ENCODE peak calls at places on chromosomes 13 and 19, in five cellular contexts. E is left cardiac atrium; V is activated CD4-positive, alpha-beta T cell treated with anti-CD3 and anti-CD28 coated beads, Interleukin-2, amount 10 ng/mL, durations not matched to agents 7 days and 5 days; D is GF-D8; N is T-cell. K is an unnamed sample.

GRCh38 chr19:40147693-40148347 is 43.4 kb upstream of the MAP3K10 start:
- DNase-seq in E (no peak), V (no peak), D (no peak), N (no peak), K (no peak)

GRCh38 chr13:99498304-99499161 is 2.7 kb upstream of the TM9SF2 start:
- DNase-seq in E (peak), V (peak), D (peak), N (peak), K (peak)

GRCh38 chr13:91292630-91293221 is 54.8 kb upstream of the MIR17HG start:
- DNase-seq in E (no peak), V (no peak), D (no peak), N (no peak), K (no peak)

GRCh38 chr19:52735734-52736133 is 890 bp upstream of the ZNF611 start:
- DNase-seq in E (peak), V (no peak), D (no peak), N (no peak), K (peak)

GRCh38 chr13:78382946-78383542 is 220.3 kb downstream of the POU4F1 start:
- DNase-seq in E (no peak), V (no peak), D (no peak), N (no peak), K (no peak)

GRCh38 chr19:55152017-55152416 is 3.0 kb upstream of the TNNT1 start:
- DNase-seq in E (no peak), V (no peak), D (peak), N (no peak), K (no peak)

GRCh38 chr19:4375620-4376228 is 24.6 kb downstream of the SH3GL1 start:
- DNase-seq in E (no peak), V (no peak), D (peak), N (no peak), K (peak)

GRCh38 chr19:46386996-46387712 is 26.2 kb downstream of the CCDC8 start:
- DNase-seq in E (no peak), V (no peak), D (no peak), N (no peak), K (peak)

GRCh38 chr19:13463296-13463695 is 43.0 kb downstream of the CACNA1A start:
- DNase-seq in E (no peak), V (peak), D (no peak), N (no peak), K (no peak)

GRCh38 chr13:20222553-20222952 is 9.6 kb downstream of the GJB6 start:
- DNase-seq in E (no peak), V (no peak), D (no peak), N (no peak), K (no peak)